ENCODE peak calls at places on chromosomes 7 and 10, in seven cellular contexts. X, N, W, Q, H, O and Y are unnamed samples.

GRCh38 chr7:293681-294439 is 3.9 kb downstream of the FOXL3 start:
- DNase-seq in X (no peak), N (no peak), W (no peak), Q (no peak), H (no peak), O (no peak), Y (no peak)

GRCh38 chr7:148670807-148671206 is 27.9 kb upstream of the CUL1 start:
- DNase-seq in X (no peak), N (no peak), W (no peak), Q (no peak), H (no peak), O (no peak), Y (no peak)

GRCh38 chr10:78856421-78856820 is 212.3 kb upstream of the ZMIZ1 start:
- DNase-seq in X (no peak), N (no peak), W (no peak), Q (no peak), H (no peak), O (no peak), Y (no peak)

GRCh38 chr10:119348106-119348505 is 140.7 kb downstream of the GRK5 start:
- DNase-seq in X (no peak), N (no peak), W (no peak), Q (no peak), H (no peak), O (no peak), Y (no peak)

GRCh38 chr7:73738220-73738611 is 386 bp downstream of the ABHD11 start:
- DNase-seq in X (no peak), N (no peak), W (peak), Q (peak), H (peak), O (no peak), Y (no peak)

GRCh38 chr7:93972029-93972725 is 32.0 kb downstream of the BET1 start:
- DNase-seq in X (no peak), N (no peak), W (no peak), Q (no peak), H (no peak), O (no peak), Y (no peak)

GRCh38 chr7:138961159-138961558 is 20.0 kb downstream of the KIAA1549 start:
- DNase-seq in X (no peak), N (no peak), W (no peak), Q (no peak), H (no peak), O (no peak), Y (no peak)

GRCh38 chr10:76111986-76112825 is 680.8 kb downstream of the LRMDA start:
- DNase-seq in X (no peak), N (no peak), W (no peak), Q (no peak), H (no peak), O (no peak), Y (no peak)

GRCh38 chr7:128177768-128178550 is 63.1 kb upstream of the LEP start:
- DNase-seq in X (no peak), N (no peak), W (no peak), Q (no peak), H (no peak), O (no peak), Y (no peak)

GRCh38 chr10:92387289-92387940 is 96.4 kb downstream of the MARCHF5 start:
- DNase-seq in X (peak), N (no peak), W (peak), Q (peak), H (peak), O (no peak), Y (no peak)

GRCh38 chr7:29793507-29793906 is 12.8 kb upstream of the WIPF3 start:
- DNase-seq in X (no peak), N (no peak), W (no peak), Q (no peak), H (peak), O (no peak), Y (no peak)

GRCh38 chr10:121216721-121217181 is 365.6 kb downstream of the WDR11 start:
- DNase-seq in X (no peak), N (no peak), W (no peak), Q (no peak), H (no peak), O (no peak), Y (no peak)

GRCh38 chr10:48523212-48523819 is 81.6 kb downstream of the ARHGAP22 start:
- DNase-seq in X (peak), N (no peak), W (peak), Q (no peak), H (peak), O (peak), Y (no peak)

GRCh38 chr7:129990403-129991192 is 37.8 kb upstream of the UBE2H start:
- DNase-seq in X (no peak), N (no peak), W (no peak), Q (no peak), H (peak), O (no peak), Y (no peak)

GRCh38 chr10:113303747-113304146 is 249.1 kb upstream of the HABP2 start:
- DNase-seq in X (no peak), N (no peak), W (no peak), Q (no peak), H (no peak), O (no peak), Y (no peak)

GRCh38 chr7:70035955-70036354 is 437.7 kb downstream of the AUTS2 start:
- DNase-seq in X (no peak), N (no peak), W (no peak), Q (no peak), H (no peak), O (no peak), Y (no peak)

GRCh38 chr10:82221750-82222149 is 346.8 kb downstream of the NRG3 start:
- DNase-seq in X (no peak), N (no peak), W (no peak), Q (no peak), H (peak), O (no peak), Y (no peak)

GRCh38 chr10:89414879-89415821 is 782 bp downstream of the IFIT5 start:
- DNase-seq in X (no peak), N (no peak), W (peak), Q (peak), H (peak), O (no peak), Y (no peak)

GRCh38 chr10:30742471-30742870 is 112.9 kb upstream of the LYZL2 start:
- DNase-seq in X (no peak), N (no peak), W (no peak), Q (no peak), H (no peak), O (no peak), Y (no peak)

GRCh38 chr7:35650751-35651150 is 44.2 kb downstream of the HERPUD2 start:
- DNase-seq in X (no peak), N (no peak), W (no peak), Q (no peak), H (no peak), O (no peak), Y (no peak)

GRCh38 chr10:45375716-45376231 is 1.8 kb downstream of the ALOX5 start:
- DNase-seq in X (no peak), N (no peak), W (no peak), Q (no peak), H (no peak), O (no peak), Y (no peak)

GRCh38 chr10:86652361-86653202 is 1.8 kb upstream of the OPN4 start:
- DNase-seq in X (no peak), N (no peak), W (no peak), Q (no peak), H (peak), O (no peak), Y (no peak)

GRCh38 chr7:22944506-22944905 is 69.4 kb downstream of the HYCC1 start:
- DNase-seq in X (no peak), N (no peak), W (no peak), Q (no peak), H (no peak), O (no peak), Y (no peak)

GRCh38 chr7:15446280-15446679 is 115.5 kb downstream of the AGMO start:
- DNase-seq in X (no peak), N (no peak), W (no peak), Q (no peak), H (no peak), O (no peak), Y (no peak)

GRCh38 chr10:91589015-91589655 is 43.7 kb downstream of the PPP1R3C start:
- DNase-seq in X (no peak), N (no peak), W (no peak), Q (no peak), H (no peak), O (no peak), Y (no peak)

GRCh38 chr10:14953452-14954000 is 370 bp downstream of the DCLRE1C start:
- DNase-seq in X (peak), N (peak), W (peak), Q (no peak), H (peak), O (peak), Y (peak)

GRCh38 chr7:127828843-127829502 is 177.0 kb downstream of the SND1 start:
- DNase-seq in X (no peak), N (no peak), W (no peak), Q (no peak), H (no peak), O (no peak), Y (no peak)

GRCh38 chr10:52334595-52334994 is 20.5 kb downstream of the DKK1 start:
- DNase-seq in X (no peak), N (no peak), W (peak), Q (no peak), H (no peak), O (no peak), Y (no peak)

GRCh38 chr7:11714205-11714604 is 117.8 kb downstream of the THSD7A start:
- DNase-seq in X (no peak), N (no peak), W (no peak), Q (no peak), H (no peak), O (no peak), Y (no peak)

GRCh38 chr10:94012834-94013830 is 19.4 kb downstream of the PLCE1 start:
- DNase-seq in X (no peak), N (no peak), W (no peak), Q (no peak), H (no peak), O (no peak), Y (no peak)

GRCh38 chr7:47183896-47184629 is 397.8 kb downstream of the TNS3 start:
- DNase-seq in X (no peak), N (no peak), W (no peak), Q (no peak), H (no peak), O (no peak), Y (no peak)

GRCh38 chr7:123199869-123200268 is at the start of gene SLC13A1:
- DNase-seq in X (no peak), N (no peak), W (no peak), Q (no peak), H (no peak), O (no peak), Y (no peak)

GRCh38 chr7:45886931-45887667 is 1.2 kb upstream of the IGFBP1 start:
- DNase-seq in X (no peak), N (no peak), W (no peak), Q (no peak), H (no peak), O (no peak), Y (peak)

GRCh38 chr7:30327813-30328212 is 43.4 kb downstream of the ZNRF2 start:
- DNase-seq in X (no peak), N (no peak), W (no peak), Q (no peak), H (no peak), O (no peak), Y (no peak)

GRCh38 chr10:4053940-4054339 is 268.9 kb upstream of the KLF6 start:
- DNase-seq in X (no peak), N (no peak), W (no peak), Q (no peak), H (no peak), O (no peak), Y (no peak)